ENCODE peak calls at places on chromosomes 13 and 19, in nine cellular contexts. One of them, this sample, is unnamed.

GRCh38 chr13:61954092-61954491 is 538.4 kb upstream of the PCDH20 start:
- DNase-seq in stomach: no peak
- DNase-seq in HepG2: peak
- DNase-seq in K562: no peak
- DNase-seq in transverse colon: no peak
- DNase-seq in H1: no peak
- DNase-seq in sigmoid colon: no peak
- DNase-seq in suprapubic skin: no peak
- DNase-seq in upper lobe of left lung: no peak
- DNase-seq in this sample: no peak

GRCh38 chr19:50963381-50963780 is 6.0 kb downstream of the KLK6 start:
- DNase-seq in stomach: no peak
- DNase-seq in HepG2: no peak
- DNase-seq in K562: no peak
- DNase-seq in transverse colon: no peak
- DNase-seq in H1: no peak
- DNase-seq in sigmoid colon: no peak
- DNase-seq in suprapubic skin: no peak
- DNase-seq in upper lobe of left lung: no peak
- DNase-seq in this sample: no peak

GRCh38 chr13:111184685-111185401 is 69.7 kb downstream of the ARHGEF7 start:
- DNase-seq in stomach: no peak
- DNase-seq in HepG2: no peak
- DNase-seq in K562: no peak
- DNase-seq in transverse colon: peak
- DNase-seq in H1: no peak
- DNase-seq in sigmoid colon: no peak
- DNase-seq in suprapubic skin: no peak
- DNase-seq in upper lobe of left lung: no peak
- DNase-seq in this sample: no peak

GRCh38 chr13:109330941-109331340 is 455.4 kb downstream of the IRS2 start:
- DNase-seq in stomach: no peak
- DNase-seq in HepG2: no peak
- DNase-seq in K562: no peak
- DNase-seq in transverse colon: no peak
- DNase-seq in H1: no peak
- DNase-seq in sigmoid colon: no peak
- DNase-seq in suprapubic skin: no peak
- DNase-seq in upper lobe of left lung: no peak
- DNase-seq in this sample: no peak

GRCh38 chr19:8973501-8974091 is 36.6 kb downstream of the MUC16 start:
- DNase-seq in stomach: no peak
- DNase-seq in HepG2: no peak
- DNase-seq in K562: peak
- DNase-seq in transverse colon: no peak
- DNase-seq in H1: no peak
- DNase-seq in sigmoid colon: no peak
- DNase-seq in suprapubic skin: no peak
- DNase-seq in upper lobe of left lung: no peak
- DNase-seq in this sample: no peak

GRCh38 chr13:47955836-47956235 is 45.2 kb downstream of the SUCLA2 start:
- DNase-seq in stomach: no peak
- DNase-seq in HepG2: no peak
- DNase-seq in K562: no peak
- DNase-seq in transverse colon: no peak
- DNase-seq in H1: no peak
- DNase-seq in sigmoid colon: no peak
- DNase-seq in suprapubic skin: no peak
- DNase-seq in upper lobe of left lung: no peak
- DNase-seq in this sample: no peak

GRCh38 chr13:60152904-60153303 is 10.8 kb downstream of the DIAPH3 start:
- DNase-seq in stomach: no peak
- DNase-seq in HepG2: no peak
- DNase-seq in K562: no peak
- DNase-seq in transverse colon: no peak
- DNase-seq in H1: no peak
- DNase-seq in sigmoid colon: no peak
- DNase-seq in suprapubic skin: no peak
- DNase-seq in upper lobe of left lung: no peak
- DNase-seq in this sample: no peak

GRCh38 chr13:72643339-72643989 is 84.0 kb downstream of the MZT1 start:
- DNase-seq in stomach: peak
- DNase-seq in HepG2: peak
- DNase-seq in K562: peak
- DNase-seq in transverse colon: peak
- DNase-seq in H1: peak
- DNase-seq in sigmoid colon: no peak
- DNase-seq in suprapubic skin: no peak
- DNase-seq in upper lobe of left lung: peak
- DNase-seq in this sample: no peak

GRCh38 chr13:45847554-45848224 is 3.9 kb downstream of the SIAH3 start:
- DNase-seq in stomach: peak
- DNase-seq in HepG2: no peak
- DNase-seq in K562: peak
- DNase-seq in transverse colon: peak
- DNase-seq in H1: no peak
- DNase-seq in sigmoid colon: peak
- DNase-seq in suprapubic skin: no peak
- DNase-seq in upper lobe of left lung: peak
- DNase-seq in this sample: no peak

GRCh38 chr19:18049390-18049789 is 37.3 kb downstream of the IL12RB1 start:
- DNase-seq in stomach: peak
- DNase-seq in HepG2: no peak
- DNase-seq in K562: no peak
- DNase-seq in transverse colon: peak
- DNase-seq in H1: no peak
- DNase-seq in sigmoid colon: peak
- DNase-seq in suprapubic skin: peak
- DNase-seq in upper lobe of left lung: peak
- DNase-seq in this sample: no peak

GRCh38 chr19:41484822-41485221 is 41.9 kb downstream of the ERICH4 start:
- DNase-seq in stomach: no peak
- DNase-seq in HepG2: no peak
- DNase-seq in K562: no peak
- DNase-seq in transverse colon: no peak
- DNase-seq in H1: no peak
- DNase-seq in sigmoid colon: no peak
- DNase-seq in suprapubic skin: no peak
- DNase-seq in upper lobe of left lung: no peak
- DNase-seq in this sample: no peak

GRCh38 chr19:10412257-10412977 is 7.9 kb upstream of the PDE4A start:
- DNase-seq in stomach: no peak
- DNase-seq in HepG2: no peak
- DNase-seq in K562: no peak
- DNase-seq in transverse colon: no peak
- DNase-seq in H1: no peak
- DNase-seq in sigmoid colon: no peak
- DNase-seq in suprapubic skin: no peak
- DNase-seq in upper lobe of left lung: no peak
- DNase-seq in this sample: no peak

GRCh38 chr13:112982281-112983041 is 13.4 kb downstream of the MCF2L start:
- DNase-seq in stomach: no peak
- DNase-seq in HepG2: no peak
- DNase-seq in K562: no peak
- DNase-seq in transverse colon: no peak
- DNase-seq in H1: no peak
- DNase-seq in sigmoid colon: no peak
- DNase-seq in suprapubic skin: no peak
- DNase-seq in upper lobe of left lung: no peak
- DNase-seq in this sample: no peak

GRCh38 chr13:112978561-112979405 is 9.8 kb downstream of the MCF2L start:
- DNase-seq in stomach: no peak
- DNase-seq in HepG2: no peak
- DNase-seq in K562: no peak
- DNase-seq in transverse colon: no peak
- DNase-seq in H1: no peak
- DNase-seq in sigmoid colon: no peak
- DNase-seq in suprapubic skin: no peak
- DNase-seq in upper lobe of left lung: no peak
- DNase-seq in this sample: no peak

GRCh38 chr13:112979406-112979902 is 10.4 kb downstream of the MCF2L start:
- DNase-seq in stomach: no peak
- DNase-seq in HepG2: no peak
- DNase-seq in K562: no peak
- DNase-seq in transverse colon: no peak
- DNase-seq in H1: no peak
- DNase-seq in sigmoid colon: no peak
- DNase-seq in suprapubic skin: no peak
- DNase-seq in upper lobe of left lung: no peak
- DNase-seq in this sample: no peak

GRCh38 chr13:112981361-112981905 is 12.4 kb downstream of the MCF2L start:
- DNase-seq in stomach: no peak
- DNase-seq in HepG2: no peak
- DNase-seq in K562: no peak
- DNase-seq in transverse colon: no peak
- DNase-seq in H1: peak
- DNase-seq in sigmoid colon: no peak
- DNase-seq in suprapubic skin: no peak
- DNase-seq in upper lobe of left lung: no peak
- DNase-seq in this sample: no peak

DNA sequence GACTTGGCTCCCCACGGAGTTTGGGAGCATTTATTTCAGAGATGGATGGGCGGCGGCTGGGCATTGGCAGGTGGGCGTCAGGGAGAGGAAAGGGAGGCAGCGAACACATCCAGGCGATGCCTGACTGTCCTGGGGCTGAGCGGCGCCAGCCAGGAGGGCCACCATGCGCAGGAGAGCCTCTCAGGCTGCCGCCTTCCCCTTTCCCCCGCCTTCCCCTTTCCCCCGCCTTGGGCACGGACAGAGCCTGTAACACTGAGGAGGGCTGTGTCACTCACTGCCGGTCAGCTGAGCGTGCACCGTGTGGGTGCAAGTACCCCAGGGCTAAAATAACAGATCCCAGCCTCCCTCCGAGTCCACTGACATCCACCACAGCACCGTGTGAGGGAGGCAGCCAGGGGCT is 11.4 kb downstream of the MCF2L start:
- DNase-seq in stomach: no peak
- DNase-seq in HepG2: no peak
- DNase-seq in K562: no peak
- DNase-seq in transverse colon: no peak
- DNase-seq in H1: peak
- DNase-seq in sigmoid colon: no peak
- DNase-seq in suprapubic skin: no peak
- DNase-seq in upper lobe of left lung: no peak
- DNase-seq in this sample: no peak
- TF ChIP-seq EP300 in stomach: no peak
- TF ChIP-seq EP300 in HepG2: no peak
- TF ChIP-seq EP300 in K562: no peak
- TF ChIP-seq EP300 in transverse colon: no peak
- TF ChIP-seq EP300 in H1: no peak
- TF ChIP-seq EP300 in sigmoid colon: no peak
- TF ChIP-seq EP300 in suprapubic skin: no peak
- TF ChIP-seq EP300 in upper lobe of left lung: no peak
- TF ChIP-seq EP300 in this sample: no peak

DNA sequence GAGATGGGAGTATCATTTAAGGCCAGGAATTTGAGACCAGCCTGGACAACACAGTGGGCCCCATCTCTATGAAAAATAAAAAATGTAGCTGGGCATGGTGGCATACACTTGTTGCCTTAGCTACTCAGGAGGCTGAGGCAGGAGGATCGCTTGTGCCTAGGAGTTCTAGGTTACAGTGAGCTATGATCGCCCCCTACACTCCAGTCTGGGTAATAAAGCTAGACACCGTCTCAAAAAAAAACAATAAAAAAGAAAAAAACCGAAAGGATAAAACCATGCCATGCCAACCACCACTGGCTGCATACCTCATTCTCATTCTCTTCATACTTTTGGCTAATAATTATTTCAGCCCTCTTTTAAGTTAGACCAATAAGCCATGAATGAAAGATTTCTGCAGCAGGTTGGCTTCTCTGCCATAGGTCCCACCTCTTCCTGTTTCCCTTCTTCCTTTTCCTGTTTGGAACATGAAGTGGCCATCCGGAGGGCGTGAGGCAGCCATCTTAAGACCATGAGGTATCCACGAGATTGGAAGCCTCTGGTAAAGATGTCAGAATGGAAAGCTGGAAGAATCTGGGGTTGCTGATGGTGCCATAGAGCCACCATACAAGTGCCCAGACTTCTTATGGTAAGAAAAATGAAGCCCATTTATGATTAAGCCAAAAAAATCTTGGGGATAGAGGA is 171.3 kb downstream of the CACNA1A start:
- DNase-seq in stomach: no peak
- DNase-seq in HepG2: no peak
- DNase-seq in K562: peak
- DNase-seq in transverse colon: no peak
- DNase-seq in H1: no peak
- DNase-seq in sigmoid colon: no peak
- DNase-seq in suprapubic skin: no peak
- DNase-seq in upper lobe of left lung: no peak
- DNase-seq in this sample: no peak
- TF ChIP-seq POLR2A in stomach: no peak
- TF ChIP-seq POLR2A in HepG2: no peak
- TF ChIP-seq POLR2A in K562: no peak
- TF ChIP-seq POLR2A in transverse colon: no peak
- TF ChIP-seq POLR2A in H1: no peak
- TF ChIP-seq POLR2A in sigmoid colon: no peak
- TF ChIP-seq POLR2A in suprapubic skin: no peak
- TF ChIP-seq POLR2A in upper lobe of left lung: no peak
- TF ChIP-seq POLR2A in this sample: no peak

DNA sequence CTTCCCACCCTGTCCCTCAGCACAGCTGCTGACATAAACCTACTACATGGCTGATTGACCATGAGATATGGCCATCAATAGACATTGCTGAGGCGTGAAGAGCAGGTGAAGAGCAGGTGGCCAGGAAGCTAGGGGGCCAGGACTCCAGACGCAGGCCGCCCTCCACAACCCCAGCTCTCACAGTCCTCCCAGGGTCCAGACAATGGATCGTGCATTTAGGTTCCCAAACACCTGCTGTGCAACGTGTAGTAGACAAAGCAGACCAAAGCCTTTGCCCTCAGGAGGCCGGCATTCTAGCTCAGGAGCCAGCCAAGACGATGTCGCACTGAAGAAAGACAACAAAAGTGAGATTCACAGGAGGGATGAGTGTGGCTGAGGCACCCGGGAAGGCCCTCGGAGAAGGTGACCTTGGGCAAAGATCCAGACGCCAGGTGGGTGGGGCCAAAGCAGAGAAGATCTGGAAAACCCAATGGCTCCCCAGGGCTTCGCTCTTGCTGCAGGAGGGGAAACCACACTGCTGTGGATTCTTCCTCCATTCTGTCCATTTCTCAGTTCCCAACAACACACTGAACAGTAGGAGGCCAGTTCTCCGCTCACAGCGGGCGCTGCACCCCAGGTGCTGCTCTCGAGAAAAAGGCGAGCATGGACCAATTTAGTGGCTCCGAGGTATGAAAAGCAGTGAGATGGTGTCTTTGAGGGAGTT is 1.4 kb downstream of the FFAR1 start:
- DNase-seq in stomach: no peak
- DNase-seq in HepG2: no peak
- DNase-seq in K562: no peak
- DNase-seq in transverse colon: no peak
- DNase-seq in H1: peak
- DNase-seq in sigmoid colon: peak
- DNase-seq in suprapubic skin: peak
- DNase-seq in upper lobe of left lung: peak
- DNase-seq in this sample: peak
- TF ChIP-seq POLR2AphosphoS5 in stomach: no peak
- TF ChIP-seq POLR2AphosphoS5 in HepG2: no peak
- TF ChIP-seq POLR2AphosphoS5 in K562: no peak
- TF ChIP-seq POLR2AphosphoS5 in transverse colon: no peak
- TF ChIP-seq POLR2AphosphoS5 in H1: no peak
- TF ChIP-seq POLR2AphosphoS5 in sigmoid colon: no peak
- TF ChIP-seq POLR2AphosphoS5 in suprapubic skin: no peak
- TF ChIP-seq POLR2AphosphoS5 in upper lobe of left lung: no peak
- TF ChIP-seq POLR2AphosphoS5 in this sample: no peak

GRCh38 chr19:913080-913748 is at the start of gene R3HDM4:
- DNase-seq in stomach: peak
- DNase-seq in HepG2: no peak
- DNase-seq in K562: peak
- DNase-seq in transverse colon: peak
- DNase-seq in H1: peak
- DNase-seq in sigmoid colon: peak
- DNase-seq in suprapubic skin: no peak
- DNase-seq in upper lobe of left lung: peak
- DNase-seq in this sample: no peak
- TF ChIP-seq EP300 in stomach: no peak
- TF ChIP-seq EP300 in HepG2: no peak
- TF ChIP-seq EP300 in K562: no peak
- TF ChIP-seq EP300 in transverse colon: no peak
- TF ChIP-seq EP300 in H1: no peak
- TF ChIP-seq EP300 in sigmoid colon: no peak
- TF ChIP-seq EP300 in suprapubic skin: no peak
- TF ChIP-seq EP300 in upper lobe of left lung: no peak
- TF ChIP-seq EP300 in this sample: no peak